ENCODE peak calls at places on chromosomes 13 and 19, in ten cellular contexts. G, P, F, C, L, U, Z, E, O and N are unnamed samples.

GRCh38 chr13:103067751-103068563 is 1.7 kb upstream of the SLC10A2 start:
- DNase-seq in G (peak; percentile 85), P (no peak), F (no peak), C (peak; percentile 21), L (no peak), U (no peak), Z (no peak), E (peak; percentile 49), O (peak; percentile 64), N (peak; percentile 78)

GRCh38 chr13:113532156-113532806 is 41.8 kb upstream of the DCUN1D2 start:
- DNase-seq in G (no peak), P (no peak), F (no peak), C (no peak), L (no peak), U (no peak), Z (no peak), E (no peak), O (peak; percentile 73), N (no peak)

GRCh38 chr19:56253737-56254136 is 18.8 kb upstream of the EDDM13 start:
- DNase-seq in G (no peak), P (peak; percentile 76), F (no peak), C (peak; percentile 21), L (peak; percentile 41), U (peak; percentile 63), Z (no peak), E (no peak), O (peak; percentile 46), N (peak; percentile 55)

GRCh38 chr13:99548448-99548847 is 47.2 kb downstream of the TM9SF2 start:
- DNase-seq in G (no peak), P (no peak), F (no peak), C (peak; percentile 51), L (no peak), U (no peak), Z (no peak), E (no peak), O (no peak), N (peak; percentile 66)

GRCh38 chr19:7998081-7998480 is 7.4 kb downstream of the ELAVL1 start:
- DNase-seq in G (no peak), P (no peak), F (no peak), C (no peak), L (no peak), U (no peak), Z (no peak), E (no peak), O (no peak), N (no peak)

GRCh38 chr13:107421028-107421427 is 794.3 kb downstream of the LIG4 start:
- DNase-seq in G (no peak), P (peak; percentile 16), F (no peak), C (no peak), L (no peak), U (no peak), Z (no peak), E (no peak), O (no peak), N (no peak)

GRCh38 chr13:91904597-91904996 is 506.2 kb downstream of the GPC5 start:
- DNase-seq in G (no peak), P (no peak), F (no peak), C (no peak), L (no peak), U (no peak), Z (no peak), E (no peak), O (no peak), N (peak; percentile 30)

GRCh38 chr13:25292301-25292700 is 5.0 kb upstream of the MTMR6 start:
- DNase-seq in G (no peak), P (peak; percentile 17), F (no peak), C (no peak), L (no peak), U (no peak), Z (no peak), E (peak; percentile 20), O (peak; percentile 57), N (no peak)

GRCh38 chr13:42228527-42228926 is 43.4 kb upstream of the AKAP11 start:
- DNase-seq in G (no peak), P (no peak), F (no peak), C (no peak), L (no peak), U (no peak), Z (no peak), E (no peak), O (no peak), N (no peak)

GRCh38 chr13:40319699-40320586 is 346.5 kb downstream of the FOXO1 start:
- DNase-seq in G (no peak), P (no peak), F (no peak), C (no peak), L (no peak), U (no peak), Z (no peak), E (no peak), O (no peak), N (no peak)

GRCh38 chr19:51338563-51339312 is 3.2 kb downstream of the VSIG10L start:
- DNase-seq in G (peak; percentile 94), P (peak; percentile 79), F (peak; percentile 91), C (no peak), L (peak; percentile 56), U (peak; percentile 63), Z (peak; percentile 81), E (peak; percentile 91), O (peak; percentile 95), N (peak; percentile 89)

GRCh38 chr13:50081106-50081898 is 66.1 kb downstream of the KCNRG start:
- DNase-seq in G (peak; percentile 80), P (no peak), F (no peak), C (no peak), L (no peak), U (no peak), Z (peak; percentile 57), E (peak; percentile 71), O (peak; percentile 73), N (peak; percentile 63)

DNA sequence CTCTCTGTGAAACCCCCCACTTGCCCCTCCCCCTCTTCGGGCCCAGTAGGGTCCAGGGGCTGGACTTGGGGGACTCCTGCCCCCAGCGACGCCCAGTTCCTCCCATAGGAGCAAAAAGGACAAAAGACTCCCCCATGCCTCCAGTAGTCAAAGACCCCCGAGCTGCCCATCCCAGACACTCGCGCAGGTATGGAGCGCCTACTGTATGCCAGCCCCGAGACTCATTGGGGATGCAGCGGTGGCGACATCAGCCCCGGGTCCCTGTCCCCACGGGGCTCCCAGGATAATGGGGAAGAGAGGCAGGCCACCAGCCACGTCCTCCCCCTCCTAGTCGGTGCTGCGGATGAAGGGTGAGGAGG is 18.3 kb upstream of the ZNRF4 start:
- DNase-seq in G (no peak), P (no peak), F (no peak), C (no peak), L (no peak), U (no peak), Z (no peak), E (no peak), O (peak; percentile 33), N (no peak)
- H3K4me3 ChIP-seq in G (no peak overlapping the region), P (no peak overlapping the region), F (no peak overlapping the region), C (no peak overlapping the region), L (no peak overlapping the region), U (peak overlapping the region; percentile 52), Z (no peak overlapping the region), E (no peak overlapping the region), O (peak overlapping the region; percentile 89), N (no peak overlapping the region)

DNA sequence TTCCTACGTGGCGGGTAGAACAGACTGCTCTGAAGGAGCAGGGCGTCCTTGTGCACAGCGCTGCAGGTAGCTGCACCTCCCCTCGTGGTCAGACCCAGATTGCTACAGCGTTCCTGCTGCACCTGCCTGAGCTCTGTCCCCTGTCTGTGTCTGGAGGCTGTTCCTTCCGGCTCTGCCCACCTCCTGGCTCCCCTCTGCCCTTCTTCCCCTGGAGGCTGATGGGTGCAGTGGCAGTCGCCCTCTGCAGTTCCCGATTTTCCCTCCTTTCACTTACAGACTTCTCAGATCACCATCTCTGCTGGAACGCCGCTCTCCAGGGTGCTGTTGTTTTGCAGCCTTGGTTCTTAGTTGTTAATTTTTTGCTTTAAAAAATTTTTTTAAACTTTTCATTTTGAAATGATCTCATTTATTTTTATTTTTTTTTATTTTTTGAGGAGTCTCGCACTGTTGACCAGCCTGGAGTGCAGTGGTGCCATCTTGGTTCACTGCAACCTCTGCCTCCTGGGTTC is 53.6 kb downstream of the SMARCA4 start:
- DNase-seq in G (no peak), P (peak; percentile 5), F (no peak), C (no peak), L (no peak), U (no peak), Z (no peak), E (no peak), O (peak; percentile 45), N (no peak)
- TF ChIP-seq CTCF in G (no peak), P (no peak), F (no peak), C (no peak), L (no peak), U (no peak), Z (no peak), E (no peak), O (peak; percentile 25), N (no peak)

GRCh38 chr19:3620145-3620816 is 6.3 kb downstream of the CACTIN start:
- DNase-seq in G (no peak), P (no peak), F (no peak), C (no peak), L (no peak), U (no peak), Z (no peak), E (no peak), O (no peak), N (no peak)

GRCh38 chr19:3618811-3619630 is 7.6 kb downstream of the CACTIN start:
- DNase-seq in G (no peak), P (no peak), F (no peak), C (no peak), L (no peak), U (no peak), Z (no peak), E (no peak), O (no peak), N (no peak)

GRCh38 chr19:3617463-3617862 is 9.1 kb downstream of the CACTIN start:
- DNase-seq in G (no peak), P (no peak), F (no peak), C (no peak), L (no peak), U (no peak), Z (no peak), E (no peak), O (peak; percentile 56), N (no peak)

GRCh38 chr19:3619631-3620012 is 7.0 kb downstream of the CACTIN start:
- DNase-seq in G (no peak), P (no peak), F (no peak), C (no peak), L (no peak), U (no peak), Z (no peak), E (no peak), O (no peak), N (no peak)

GRCh38 chr19:3618144-3618810 is 8.3 kb downstream of the CACTIN start:
- DNase-seq in G (peak; percentile 79), P (peak; percentile 60), F (no peak), C (no peak), L (no peak), U (peak; percentile 57), Z (peak; percentile 54), E (peak; percentile 75), O (peak; percentile 79), N (peak; percentile 85)
- H3K4me3 ChIP-seq in G (no peak overlapping the region), P (no peak overlapping the region), F (no peak overlapping the region), C (no peak overlapping the region), L (no peak overlapping the region), U (peak overlapping the region; percentile 7), Z (no peak overlapping the region), E (no peak overlapping the region), O (no peak overlapping the region), N (no peak overlapping the region)

DNA sequence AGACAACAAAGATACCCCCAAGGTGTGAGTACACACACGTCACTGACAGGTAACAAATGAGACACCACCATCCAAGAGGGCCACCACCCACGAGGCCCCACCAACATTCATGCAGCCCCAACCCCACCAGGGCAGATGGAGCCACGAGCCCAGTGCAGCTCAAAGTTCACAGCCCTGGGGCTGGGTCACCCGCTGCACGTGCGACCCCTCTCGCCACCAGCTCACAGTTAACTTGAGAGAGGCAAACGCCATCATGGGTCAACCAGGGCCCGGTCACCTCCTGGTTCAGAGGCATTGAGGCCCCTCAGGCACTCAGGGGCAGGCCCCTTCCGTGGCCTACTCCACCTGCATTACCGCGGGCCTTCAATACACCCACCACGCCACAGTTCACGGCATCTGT is 49.8 kb downstream of the EPS15L1 start:
- DNase-seq in G (no peak), P (no peak), F (no peak), C (no peak), L (no peak), U (no peak), Z (no peak), E (no peak), O (no peak), N (no peak)
- TF ChIP-seq CTCF in G (no peak), P (no peak), F (no peak), C (no peak), L (no peak), U (no peak), Z (no peak), E (no peak), O (no peak), N (no peak)